ENCODE peak calls at places on chromosomes 16 and 17, in five cellular contexts. X, W, U, N and K are unnamed samples.
A peak's percentile ranks its signal among the peaks of the same experiment; 100 is the strongest.

GRCh38 chr16:75138636-75139035 is 9.7 kb upstream of the ZFP1 start:
- DNase-seq in W (no peak), N (peak; percentile 21), X (no peak), U (peak; percentile 14), K (no peak)

GRCh38 chr16:82793550-82794244 is 166.9 kb downstream of the CDH13 start:
- DNase-seq in N (peak; percentile 3), U (no peak), W (no peak), X (no peak), K (no peak)

GRCh38 chr17:18974407-18975149 is 22.6 kb downstream of the SLC5A10 start:
- DNase-seq in X (no peak), W (no peak), N (peak; percentile 37), U (peak; percentile 56), K (no peak)

GRCh38 chr16:13957197-13958078 is 37.5 kb downstream of the ERCC4 start:
- DNase-seq in W (no peak), X (peak; percentile 91), N (peak; percentile 99), U (peak; percentile 32), K (peak; percentile 21)

GRCh38 chr17:77107506-77108433 is 33.0 kb upstream of the SEC14L1 start:
- DNase-seq in N (no peak), U (peak; percentile 72), W (peak; percentile 59), X (no peak), K (no peak)

GRCh38 chr17:19335951-19336631 is 26.4 kb downstream of the B9D1 start:
- DNase-seq in N (no peak), W (no peak), U (no peak), X (no peak), K (no peak)

GRCh38 chr16:29710227-29711219 is 31.5 kb downstream of the QPRT start:
- DNase-seq in X (peak; percentile 39), W (peak; percentile 65), U (peak; percentile 19), N (peak; percentile 79), K (peak; percentile 64)

GRCh38 chr17:67289174-67289876 is 44.3 kb upstream of the HELZ start:
- DNase-seq in W (no peak), X (peak; percentile 24), U (no peak), N (peak; percentile 69), K (no peak)

GRCh38 chr16:88701541-88702363 is 4.5 kb downstream of the RNF166 start:
- DNase-seq in U (peak; percentile 40), N (no peak), X (no peak), W (peak; percentile 32), K (no peak)

GRCh38 chr16:76038097-76038496 is 239.1 kb upstream of the CNTNAP4 start:
- DNase-seq in X (no peak), N (no peak), U (no peak), W (no peak), K (no peak)

GRCh38 chr17:82943751-82944150 is 103.9 kb upstream of the ZNF750 start:
- DNase-seq in X (no peak), N (no peak), U (no peak), W (no peak), K (no peak)

GRCh38 chr16:67544329-67544841 is 15.8 kb downstream of the RIPOR1 start:
- DNase-seq in N (no peak), W (no peak), X (no peak), U (no peak), K (no peak)

GRCh38 chr16:19329932-19330331 is 44.4 kb downstream of the CLEC19A start:
- DNase-seq in U (no peak), X (no peak), N (peak; percentile 68), W (no peak), K (no peak)

GRCh38 chr17:34357398-34357797 is 1.1 kb downstream of the CCL13 start:
- DNase-seq in N (no peak), U (no peak), X (no peak), W (no peak), K (no peak)

GRCh38 chr17:7883781-7884386 is 4.7 kb upstream of the CHD3 start:
- DNase-seq in W (peak; percentile 47), X (no peak), N (peak; percentile 45), U (peak; percentile 35), K (peak; percentile 41)

GRCh38 chr17:31581491-31581890 is 190.0 kb downstream of the RAB11FIP4 start:
- DNase-seq in N (peak; percentile 54), W (no peak), X (no peak), U (no peak), K (no peak)

GRCh38 chr16:28140788-28141618 is 70.8 kb downstream of the XPO6 start:
- DNase-seq in U (peak; percentile 37), X (no peak), N (no peak), W (peak; percentile 93), K (peak; percentile 38)

GRCh38 chr17:74305865-74306654 is 20.0 kb upstream of the KIF19 start:
- DNase-seq in X (no peak), W (no peak), N (no peak), U (no peak), K (peak; percentile 7)

GRCh38 chr17:4920351-4921048 is 11.6 kb upstream of the GP1BA start:
- DNase-seq in X (no peak), U (no peak), N (peak; percentile 58), W (no peak), K (no peak)

GRCh38 chr16:492211-492875 is 35.2 kb upstream of the CAPN15 start:
- DNase-seq in U (no peak), N (no peak), X (no peak), W (no peak), K (no peak)

GRCh38 chr16:75433732-75434413 is 570 bp upstream of the CFDP1 start:
- DNase-seq in X (peak; percentile 80), U (no peak), W (no peak), N (peak; percentile 97), K (peak; percentile 92)

GRCh38 chr17:62688398-62689140 is 61.1 kb downstream of the MRC2 start:
- DNase-seq in X (no peak), W (no peak), U (no peak), N (no peak), K (no peak)

GRCh38 chr17:28380572-28380907 is 9.0 kb downstream of the SARM1 start:
- DNase-seq in X (no peak), U (no peak), N (no peak), W (no peak), K (no peak)

GRCh38 chr17:74780443-74781238 is 4.5 kb upstream of the NAT9 start:
- DNase-seq in N (peak; percentile 12), X (no peak), W (no peak), U (no peak), K (peak; percentile 62)

GRCh38 chr16:88005148-88005547 is 53.9 kb downstream of the BANP start:
- DNase-seq in W (no peak), U (no peak), N (peak; percentile 44), X (no peak), K (peak; percentile 13)

GRCh38 chr17:77449908-77450741 is 309.4 kb downstream of the SEC14L1 start:
- DNase-seq in X (no peak), N (peak; percentile 87), W (no peak), U (peak; percentile 89), K (peak; percentile 27)

GRCh38 chr16:28844226-28844885 is 1.8 kb downstream of the TUFM start:
- DNase-seq in N (no peak), X (no peak), W (no peak), U (no peak), K (no peak)

GRCh38 chr17:59643159-59643857 is 23.6 kb downstream of the CLTC start:
- DNase-seq in W (no peak), U (no peak), X (no peak), N (peak; percentile 65), K (no peak)